ENCODE peak calls at places on chromosome 13, in five cellular contexts. One of them, this sample, is unnamed.

GRCh38 chr13:49071341-49071937 is 95.7 kb downstream of the FNDC3A start:
- DNase-seq in OCI-LY7: no peak
- DNase-seq in activated B cell treated with CpG ODN at 0.5 μM for 24 hours: no peak
- DNase-seq in cardiac fibroblast: no peak
- DNase-seq in ovary: no peak
- DNase-seq in this sample: no peak

GRCh38 chr13:49958321-49958720 is 22.2 kb upstream of the SPRYD7 start:
- DNase-seq in OCI-LY7: no peak
- DNase-seq in activated B cell treated with CpG ODN at 0.5 μM for 24 hours: no peak
- DNase-seq in cardiac fibroblast: no peak
- DNase-seq in ovary: no peak
- DNase-seq in this sample: no peak

GRCh38 chr13:111555906-111556305 is 235.5 kb downstream of the TEX29 start:
- DNase-seq in activated B cell treated with CpG ODN at 0.5 μM for 24 hours: no peak
- DNase-seq in ovary: no peak
- DNase-seq in cardiac fibroblast: no peak
- DNase-seq in OCI-LY7: no peak
- DNase-seq in this sample: no peak

GRCh38 chr13:33509642-33510229 is 224.2 kb upstream of the STARD13 start:
- DNase-seq in ovary: no peak
- DNase-seq in cardiac fibroblast: peak
- DNase-seq in activated B cell treated with CpG ODN at 0.5 μM for 24 hours: no peak
- DNase-seq in OCI-LY7: no peak
- DNase-seq in this sample: no peak

GRCh38 chr13:113121928-113122420 is 625 bp upstream of the F10 start:
- DNase-seq in OCI-LY7: no peak
- DNase-seq in cardiac fibroblast: no peak
- DNase-seq in ovary: peak
- DNase-seq in activated B cell treated with CpG ODN at 0.5 μM for 24 hours: no peak
- DNase-seq in this sample: no peak

GRCh38 chr13:35840991-35841604 is 290.1 kb downstream of the DCLK1 start:
- DNase-seq in ovary: no peak
- DNase-seq in cardiac fibroblast: no peak
- DNase-seq in activated B cell treated with CpG ODN at 0.5 μM for 24 hours: no peak
- DNase-seq in OCI-LY7: no peak
- DNase-seq in this sample: no peak

GRCh38 chr13:104953588-104953987 is 1581.9 kb downstream of the EFNB2 start:
- DNase-seq in activated B cell treated with CpG ODN at 0.5 μM for 24 hours: no peak
- DNase-seq in ovary: no peak
- DNase-seq in OCI-LY7: no peak
- DNase-seq in cardiac fibroblast: peak
- DNase-seq in this sample: peak

GRCh38 chr13:43124495-43124894 is 101.1 kb downstream of the DNAJC15 start:
- DNase-seq in cardiac fibroblast: no peak
- DNase-seq in ovary: no peak
- DNase-seq in activated B cell treated with CpG ODN at 0.5 μM for 24 hours: no peak
- DNase-seq in OCI-LY7: no peak
- DNase-seq in this sample: no peak

GRCh38 chr13:106373989-106374572 is 161.4 kb downstream of the EFNB2 start:
- DNase-seq in activated B cell treated with CpG ODN at 0.5 μM for 24 hours: no peak
- DNase-seq in cardiac fibroblast: peak
- DNase-seq in OCI-LY7: no peak
- DNase-seq in ovary: no peak
- DNase-seq in this sample: peak

DNA sequence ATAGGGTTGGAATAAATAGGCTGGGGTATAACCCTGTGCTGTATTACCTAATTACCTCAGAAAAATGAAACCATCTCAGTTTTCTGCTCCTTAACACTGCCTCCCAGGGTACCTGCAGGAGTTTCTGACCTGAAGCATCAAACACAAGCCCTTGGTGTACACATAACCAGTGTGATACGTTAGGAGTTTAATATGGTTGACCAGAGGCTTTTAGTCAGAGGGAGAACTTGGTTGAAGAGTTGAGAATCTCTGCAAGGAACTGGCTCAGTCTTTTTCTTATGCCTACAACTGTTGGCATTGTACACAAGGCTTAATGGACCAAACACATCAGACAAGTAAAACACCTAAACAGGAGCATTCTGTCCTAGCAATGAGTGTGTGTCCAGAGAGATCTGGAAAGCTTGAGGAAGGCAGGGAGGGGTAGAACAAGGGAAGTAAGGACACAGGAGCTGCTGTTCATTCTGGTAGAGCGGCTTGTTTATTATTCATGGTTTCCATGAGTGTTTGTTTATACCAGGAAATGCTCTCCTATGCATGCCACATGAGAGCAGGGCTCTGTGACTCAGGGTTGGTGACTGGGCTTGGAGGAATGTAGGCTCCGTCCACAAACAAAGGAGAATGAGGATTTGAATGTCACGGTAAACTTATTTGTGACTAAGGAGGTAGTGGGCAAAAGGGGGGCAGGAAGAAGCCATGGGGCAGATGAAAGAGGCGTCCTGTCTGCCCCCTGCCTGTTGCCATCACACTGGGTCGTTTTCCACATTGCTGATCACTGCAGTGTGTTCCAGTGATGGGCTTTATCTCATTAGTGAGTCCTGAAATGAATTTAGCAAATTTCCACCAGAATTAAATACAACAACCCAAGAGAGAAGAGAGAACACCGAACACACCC is 11.9 kb upstream of the SPATA13 start:
- DNase-seq in cardiac fibroblast: peak
- DNase-seq in ovary: no peak
- DNase-seq in OCI-LY7: no peak
- DNase-seq in activated B cell treated with CpG ODN at 0.5 μM for 24 hours: no peak
- DNase-seq in this sample: peak
- TF ChIP-seq CTCF in cardiac fibroblast: no peak
- TF ChIP-seq CTCF in ovary: no peak
- TF ChIP-seq CTCF in OCI-LY7: no peak
- TF ChIP-seq CTCF in activated B cell treated with CpG ODN at 0.5 μM for 24 hours: no peak
- TF ChIP-seq CTCF in this sample: no peak

GRCh38 chr13:80923907-80924306 is 583.0 kb upstream of the SPRY2 start:
- DNase-seq in cardiac fibroblast: peak
- DNase-seq in OCI-LY7: no peak
- DNase-seq in ovary: no peak
- DNase-seq in activated B cell treated with CpG ODN at 0.5 μM for 24 hours: no peak
- DNase-seq in this sample: peak
- TF ChIP-seq CTCF in cardiac fibroblast: no peak
- TF ChIP-seq CTCF in OCI-LY7: no peak
- TF ChIP-seq CTCF in ovary: no peak
- TF ChIP-seq CTCF in activated B cell treated with CpG ODN at 0.5 μM for 24 hours: no peak
- TF ChIP-seq CTCF in this sample: no peak

GRCh38 chr13:27960362-27961226 is 8.5 kb downstream of the CDX2 start:
- DNase-seq in ovary: peak
- DNase-seq in activated B cell treated with CpG ODN at 0.5 μM for 24 hours: no peak
- DNase-seq in OCI-LY7: no peak
- DNase-seq in cardiac fibroblast: peak
- DNase-seq in this sample: peak
- TF ChIP-seq CTCF in ovary: no peak
- TF ChIP-seq CTCF in activated B cell treated with CpG ODN at 0.5 μM for 24 hours: no peak
- TF ChIP-seq CTCF in OCI-LY7: peak
- TF ChIP-seq CTCF in cardiac fibroblast: peak
- TF ChIP-seq CTCF in this sample: peak

GRCh38 chr13:99087130-99087953 is 109.5 kb upstream of the DOCK9 start:
- DNase-seq in cardiac fibroblast: peak
- DNase-seq in ovary: peak
- DNase-seq in OCI-LY7: peak
- DNase-seq in activated B cell treated with CpG ODN at 0.5 μM for 24 hours: peak
- DNase-seq in this sample: peak
- TF ChIP-seq CTCF in cardiac fibroblast: peak
- TF ChIP-seq CTCF in ovary: peak
- TF ChIP-seq CTCF in OCI-LY7: no peak
- TF ChIP-seq CTCF in activated B cell treated with CpG ODN at 0.5 μM for 24 hours: no peak
- TF ChIP-seq CTCF in this sample: no peak

GRCh38 chr13:64529874-64530485 is 2700.2 kb downstream of the PCDH9 start:
- DNase-seq in OCI-LY7: peak
- DNase-seq in cardiac fibroblast: peak
- DNase-seq in activated B cell treated with CpG ODN at 0.5 μM for 24 hours: no peak
- DNase-seq in ovary: no peak
- DNase-seq in this sample: peak
- TF ChIP-seq CTCF in OCI-LY7: peak
- TF ChIP-seq CTCF in cardiac fibroblast: peak
- TF ChIP-seq CTCF in activated B cell treated with CpG ODN at 0.5 μM for 24 hours: no peak
- TF ChIP-seq CTCF in ovary: no peak
- TF ChIP-seq CTCF in this sample: peak

GRCh38 chr13:75421987-75422386 is 60.0 kb downstream of the TBC1D4 start:
- DNase-seq in activated B cell treated with CpG ODN at 0.5 μM for 24 hours: no peak
- DNase-seq in OCI-LY7: no peak
- DNase-seq in ovary: no peak
- DNase-seq in cardiac fibroblast: no peak
- DNase-seq in this sample: no peak

GRCh38 chr13:75418997-75419396 is 63.0 kb downstream of the TBC1D4 start:
- DNase-seq in ovary: no peak
- DNase-seq in activated B cell treated with CpG ODN at 0.5 μM for 24 hours: no peak
- DNase-seq in OCI-LY7: no peak
- DNase-seq in cardiac fibroblast: peak
- DNase-seq in this sample: peak

GRCh38 chr13:75423383-75423782 is 58.6 kb downstream of the TBC1D4 start:
- DNase-seq in ovary: no peak
- DNase-seq in OCI-LY7: no peak
- DNase-seq in activated B cell treated with CpG ODN at 0.5 μM for 24 hours: no peak
- DNase-seq in cardiac fibroblast: no peak
- DNase-seq in this sample: no peak

GRCh38 chr13:75419656-75420055 is 62.3 kb downstream of the TBC1D4 start:
- DNase-seq in activated B cell treated with CpG ODN at 0.5 μM for 24 hours: no peak
- DNase-seq in OCI-LY7: no peak
- DNase-seq in cardiac fibroblast: no peak
- DNase-seq in ovary: no peak
- DNase-seq in this sample: no peak

DNA sequence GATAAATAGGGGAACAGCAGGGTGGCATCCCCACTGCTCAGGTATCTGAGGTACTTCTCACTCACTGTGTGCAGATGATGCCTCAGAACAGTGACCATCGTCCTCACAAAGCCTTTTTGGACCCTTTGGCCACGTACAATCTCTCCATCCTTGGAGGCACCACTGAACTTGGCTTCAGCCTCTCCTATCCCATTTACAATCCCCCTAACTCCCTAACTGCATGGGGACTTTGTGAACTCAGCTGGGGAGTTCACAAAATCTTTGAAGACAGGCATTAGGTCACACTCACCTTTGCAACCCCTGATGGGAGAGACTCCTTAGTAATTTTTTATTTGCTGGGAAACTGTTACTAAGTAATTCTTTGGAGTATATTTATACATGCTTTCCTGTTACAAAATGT is 60.8 kb downstream of the TBC1D4 start:
- DNase-seq in OCI-LY7: no peak
- DNase-seq in cardiac fibroblast: no peak
- DNase-seq in activated B cell treated with CpG ODN at 0.5 μM for 24 hours: no peak
- DNase-seq in ovary: no peak
- DNase-seq in this sample: no peak
- TF ChIP-seq CTCF in OCI-LY7: no peak
- TF ChIP-seq CTCF in cardiac fibroblast: no peak
- TF ChIP-seq CTCF in activated B cell treated with CpG ODN at 0.5 μM for 24 hours: no peak
- TF ChIP-seq CTCF in ovary: no peak
- TF ChIP-seq CTCF in this sample: no peak

GRCh38 chr13:79589605-79590511 is 108.9 kb downstream of the NDFIP2 start:
- DNase-seq in OCI-LY7: no peak
- DNase-seq in ovary: no peak
- DNase-seq in activated B cell treated with CpG ODN at 0.5 μM for 24 hours: no peak
- DNase-seq in cardiac fibroblast: peak
- DNase-seq in this sample: peak

GRCh38 chr13:79591493-79591892 is 110.5 kb downstream of the NDFIP2 start:
- DNase-seq in cardiac fibroblast: no peak
- DNase-seq in activated B cell treated with CpG ODN at 0.5 μM for 24 hours: no peak
- DNase-seq in OCI-LY7: no peak
- DNase-seq in ovary: no peak
- DNase-seq in this sample: no peak

GRCh38 chr13:79593121-79593520 is 112.2 kb downstream of the NDFIP2 start:
- DNase-seq in OCI-LY7: no peak
- DNase-seq in ovary: no peak
- DNase-seq in activated B cell treated with CpG ODN at 0.5 μM for 24 hours: no peak
- DNase-seq in cardiac fibroblast: peak
- DNase-seq in this sample: no peak

GRCh38 chr13:79593611-79594275 is 112.8 kb downstream of the NDFIP2 start:
- DNase-seq in activated B cell treated with CpG ODN at 0.5 μM for 24 hours: no peak
- DNase-seq in OCI-LY7: no peak
- DNase-seq in ovary: no peak
- DNase-seq in cardiac fibroblast: peak
- DNase-seq in this sample: peak
- TF ChIP-seq CTCF in activated B cell treated with CpG ODN at 0.5 μM for 24 hours: no peak
- TF ChIP-seq CTCF in OCI-LY7: no peak
- TF ChIP-seq CTCF in ovary: no peak
- TF ChIP-seq CTCF in cardiac fibroblast: no peak
- TF ChIP-seq CTCF in this sample: no peak

GRCh38 chr13:109904218-109904617 is 117.8 kb upstream of the IRS2 start:
- DNase-seq in ovary: no peak
- DNase-seq in OCI-LY7: peak
- DNase-seq in cardiac fibroblast: no peak
- DNase-seq in activated B cell treated with CpG ODN at 0.5 μM for 24 hours: no peak
- DNase-seq in this sample: peak
- TF ChIP-seq CTCF in ovary: no peak
- TF ChIP-seq CTCF in OCI-LY7: peak
- TF ChIP-seq CTCF in cardiac fibroblast: no peak
- TF ChIP-seq CTCF in activated B cell treated with CpG ODN at 0.5 μM for 24 hours: no peak
- TF ChIP-seq CTCF in this sample: no peak

GRCh38 chr13:31528176-31528575 is 211.2 kb upstream of the RXFP2 start:
- DNase-seq in OCI-LY7: no peak
- DNase-seq in cardiac fibroblast: no peak
- DNase-seq in activated B cell treated with CpG ODN at 0.5 μM for 24 hours: no peak
- DNase-seq in ovary: no peak
- DNase-seq in this sample: no peak
- TF ChIP-seq CTCF in OCI-LY7: no peak
- TF ChIP-seq CTCF in cardiac fibroblast: no peak
- TF ChIP-seq CTCF in activated B cell treated with CpG ODN at 0.5 μM for 24 hours: no peak
- TF ChIP-seq CTCF in ovary: no peak
- TF ChIP-seq CTCF in this sample: no peak